ENCODE peak calls at places on chromosomes 6 and 20, in four cellular contexts. F is HepG2, I is astrocyte, E is AG09309. X is an unnamed sample.

GRCh38 chr6:119096683-119097310 is 18.3 kb upstream of the FAM184A start:
- DNase-seq in F (no peak), I (peak), E (no peak), X (no peak)

GRCh38 chr6:8481727-8482126 is 46.4 kb upstream of the SLC35B3 start:
- DNase-seq in F (no peak), I (no peak), E (no peak), X (no peak)

GRCh38 chr20:53413188-53413631 is 180.4 kb downstream of the ZNF217 start:
- DNase-seq in F (peak), I (no peak), E (no peak), X (peak)

GRCh38 chr6:127343753-127344659 is 597 bp upstream of the ECHDC1 start:
- DNase-seq in F (peak), I (peak), E (no peak), X (peak)

GRCh38 chr6:164133095-164133494 is 718.6 kb downstream of the QKI start:
- DNase-seq in F (no peak), I (peak), E (no peak), X (no peak)

GRCh38 chr6:50330347-50330746 is 280.6 kb upstream of the DEFB112 start:
- DNase-seq in F (no peak), I (no peak), E (no peak), X (no peak)

GRCh38 chr6:162379762-162380409 is 347.7 kb downstream of the PRKN start:
- DNase-seq in F (no peak), I (peak), E (no peak), X (no peak)

GRCh38 chr6:113854531-113855499 is 2.3 kb upstream of the MARCKS start:
- DNase-seq in F (peak), I (peak), E (peak), X (peak)

GRCh38 chr6:41153992-41154625 is at the start of gene TREML1:
- DNase-seq in F (no peak), I (no peak), E (no peak), X (no peak)

GRCh38 chr6:31401403-31401802 is 2.0 kb upstream of the MICA start:
- DNase-seq in F (peak), I (peak), E (peak), X (peak)

GRCh38 chr6:131281471-131282270 is 146.4 kb downstream of the AKAP7 start:
- DNase-seq in F (no peak), I (peak), E (no peak), X (peak)

GRCh38 chr6:72348926-72349325 is 272.9 kb upstream of the KCNQ5 start:
- DNase-seq in F (no peak), I (peak), E (peak), X (no peak)

GRCh38 chr6:157034433-157035230 is 257.5 kb downstream of the ARID1B start:
- DNase-seq in F (peak), I (peak), E (no peak), X (no peak)

GRCh38 chr20:37775200-37775599 is 81.4 kb downstream of the CTNNBL1 start:
- DNase-seq in F (no peak), I (no peak), E (no peak), X (no peak)

GRCh38 chr20:39067526-39068216 is 105.5 kb downstream of the DHX35 start:
- DNase-seq in F (no peak), I (peak), E (no peak), X (no peak)

GRCh38 chr20:44910690-44911262 is 916 bp downstream of the PABPC1L start:
- DNase-seq in F (peak), I (no peak), E (no peak), X (no peak)

GRCh38 chr6:11711644-11711993 is 67.0 kb downstream of the ADTRP start:
- DNase-seq in F (no peak), I (no peak), E (no peak), X (no peak)

GRCh38 chr20:1509237-1509636 is 18.0 kb upstream of the SIRPB2 start:
- DNase-seq in F (peak), I (peak), E (no peak), X (no peak)

GRCh38 chr6:118641042-118641441 is 10.3 kb downstream of the CEP85L start:
- DNase-seq in F (no peak), I (no peak), E (no peak), X (no peak)

GRCh38 chr6:40391851-40392595 is 195.1 kb downstream of the LRFN2 start:
- DNase-seq in F (no peak), I (no peak), E (no peak), X (no peak)

GRCh38 chr6:5081955-5082354 is 3.2 kb upstream of the PPP1R3G start:
- DNase-seq in F (no peak), I (no peak), E (no peak), X (no peak)

GRCh38 chr6:157755032-157755751 is 67.9 kb upstream of the SNX9 start:
- DNase-seq in F (no peak), I (no peak), E (no peak), X (no peak)

GRCh38 chr6:79269877-79270276 is 35.4 kb upstream of the HMGN3 start:
- DNase-seq in F (no peak), I (peak), E (peak), X (no peak)

GRCh38 chr20:62368629-62369507 is 1.8 kb upstream of the LAMA5 start:
- DNase-seq in F (peak), I (no peak), E (no peak), X (peak)

GRCh38 chr6:42901538-42901957 is 14.3 kb upstream of the PTCRA start:
- DNase-seq in F (peak), I (peak), E (no peak), X (peak)

DNA sequence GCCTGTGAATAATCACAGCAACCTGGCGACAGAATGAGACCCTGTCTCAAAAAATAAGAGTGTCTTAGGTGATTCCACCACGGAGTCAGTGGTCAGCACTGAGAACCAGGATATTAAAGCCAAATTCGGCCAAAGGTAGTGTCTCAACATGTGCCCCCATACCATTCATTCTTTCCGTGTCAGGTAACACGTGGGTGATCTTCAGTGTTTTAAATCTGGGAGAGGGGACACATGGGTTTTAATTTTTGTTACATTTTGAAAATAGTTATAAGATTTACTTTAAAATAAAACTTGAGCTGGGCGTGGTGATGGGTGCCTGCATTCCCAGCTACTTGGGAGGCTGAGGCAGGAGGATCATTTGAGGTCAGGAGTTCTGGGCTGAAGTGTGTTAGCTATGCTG is 59.0 kb downstream of the TFAP2C start:
- DNase-seq in F (no peak), I (no peak), E (no peak), X (no peak)
- TF ChIP-seq CTCF in F (no peak), I (no peak), E (no peak), X (no peak)

GRCh38 chr6:111823831-111824607 is 49.2 kb downstream of the FYN start:
- DNase-seq in F (peak), I (peak), E (no peak), X (no peak)
- H3K4me3 ChIP-seq in F (no peak), I (peak), E (no peak), X (no peak)

GRCh38 chr6:10598084-10598960 is 77.2 kb downstream of the GCNT2 start:
- DNase-seq in F (no peak), I (no peak), E (no peak), X (no peak)

GRCh38 chr6:10597499-10598001 is 76.4 kb downstream of the GCNT2 start:
- DNase-seq in F (no peak), I (no peak), E (no peak), X (no peak)

GRCh38 chr6:10599046-10599445 is 77.9 kb downstream of the GCNT2 start:
- DNase-seq in F (no peak), I (no peak), E (no peak), X (no peak)

GRCh38 chr6:10591411-10592160 is 70.4 kb downstream of the GCNT2 start:
- DNase-seq in F (no peak), I (no peak), E (no peak), X (no peak)

GRCh38 chr6:10595731-10596664 is 74.8 kb downstream of the GCNT2 start:
- DNase-seq in F (no peak), I (peak), E (no peak), X (no peak)
- TF ChIP-seq CTCF in F (no peak), I (no peak), E (no peak), X (no peak)

GRCh38 chr20:34543457-34544056 is 15.0 kb upstream of the MAP1LC3A start:
- DNase-seq in F (no peak), I (no peak), E (no peak), X (peak)

GRCh38 chr20:34546751-34547181 is 11.8 kb upstream of the MAP1LC3A start:
- DNase-seq in F (no peak), I (no peak), E (no peak), X (peak)

GRCh38 chr20:34542439-34542838 is 16.1 kb upstream of the MAP1LC3A start:
- DNase-seq in F (no peak), I (no peak), E (no peak), X (peak)

GRCh38 chr20:34541917-34542316 is 16.6 kb upstream of the MAP1LC3A start:
- DNase-seq in F (no peak), I (no peak), E (no peak), X (peak)

GRCh38 chr20:34544109-34544793 is 14.3 kb upstream of the MAP1LC3A start:
- DNase-seq in F (no peak), I (no peak), E (no peak), X (peak)
- H3K4me3 ChIP-seq in F (no peak), I (no peak), E (no peak), X (no peak)

GRCh38 chr20:24834310-24834709 is 114.8 kb upstream of the CST7 start:
- DNase-seq in F (no peak), I (no peak), E (no peak), X (no peak)
- TF ChIP-seq CTCF in F (no peak), I (no peak), E (no peak), X (no peak)

DNA sequence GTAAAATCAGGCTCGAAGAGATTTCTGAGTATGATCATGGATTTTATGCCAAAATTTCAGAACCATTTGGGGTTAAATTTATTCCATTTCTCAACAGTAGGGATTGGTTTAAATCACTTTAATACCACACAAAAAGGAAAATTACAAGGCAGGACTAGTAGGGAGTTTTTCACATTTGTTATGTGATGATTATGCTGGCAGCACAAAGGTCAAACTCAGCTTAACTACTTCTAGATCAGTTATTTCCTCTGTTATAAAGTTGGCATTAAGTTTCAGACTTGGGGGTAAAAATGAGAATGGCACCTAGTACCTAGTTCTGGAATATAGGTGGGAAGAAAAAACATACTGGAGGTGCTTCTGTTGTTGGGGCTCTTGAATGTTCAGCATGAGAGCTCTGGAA is 39.5 kb downstream of the PHF3 start:
- DNase-seq in F (no peak), I (no peak), E (no peak), X (no peak)
- H3K4me3 ChIP-seq in F (no peak), I (no peak), E (no peak), X (no peak)

DNA sequence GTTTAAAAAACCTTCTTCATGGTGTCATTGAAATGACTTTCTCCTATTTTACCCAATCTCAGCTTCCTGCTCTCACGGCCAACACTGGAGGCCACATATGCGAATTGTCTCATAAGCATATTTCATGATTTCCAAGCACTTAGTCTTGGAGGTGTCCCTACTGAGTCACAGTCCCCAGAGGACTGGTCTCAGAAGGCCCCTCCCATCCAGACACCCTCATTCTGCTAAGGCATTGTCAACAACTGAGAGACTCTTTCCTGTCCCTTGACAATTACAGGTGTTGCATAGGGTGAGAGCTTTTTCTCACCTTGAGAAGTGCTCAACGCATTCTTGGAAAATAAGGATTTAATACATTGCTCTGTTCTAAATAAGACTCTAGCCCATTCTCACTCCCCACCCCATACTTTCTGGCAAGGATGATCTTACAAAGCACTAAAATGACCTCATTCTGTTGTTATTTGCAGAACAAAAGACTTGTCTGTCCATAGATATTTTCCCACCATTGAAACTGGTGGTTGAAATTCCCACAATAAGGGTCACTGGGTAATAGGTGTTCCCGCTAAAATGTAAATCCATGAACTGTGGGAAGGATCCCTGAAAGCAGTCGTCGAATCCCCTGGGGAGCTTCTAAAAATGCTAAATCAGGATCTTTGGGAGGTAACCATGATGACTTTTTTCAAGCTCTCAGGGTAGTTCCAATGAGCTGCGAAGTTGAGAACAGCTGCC is 32.3 kb upstream of the SLC22A23 start:
- DNase-seq in F (no peak), I (peak), E (no peak), X (no peak)
- TF ChIP-seq CTCF in F (no peak), I (no peak), E (no peak), X (no peak)

GRCh38 chr6:106103728-106104109 is 17.6 kb downstream of the PRDM1 start:
- DNase-seq in F (no peak), I (no peak), E (no peak), X (no peak)

GRCh38 chr6:106104476-106104875 is 18.3 kb downstream of the PRDM1 start:
- DNase-seq in F (no peak), I (no peak), E (no peak), X (no peak)

GRCh38 chr6:106101466-106101865 is 15.3 kb downstream of the PRDM1 start:
- DNase-seq in F (no peak), I (no peak), E (no peak), X (no peak)

GRCh38 chr6:106102034-106102433 is 15.9 kb downstream of the PRDM1 start:
- DNase-seq in F (no peak), I (no peak), E (no peak), X (no peak)

GRCh38 chr6:106102967-106103727 is 17.0 kb downstream of the PRDM1 start:
- DNase-seq in F (no peak), I (no peak), E (no peak), X (no peak)
- H3K4me3 ChIP-seq in F (no peak), I (no peak), E (no peak), X (no peak)

DNA sequence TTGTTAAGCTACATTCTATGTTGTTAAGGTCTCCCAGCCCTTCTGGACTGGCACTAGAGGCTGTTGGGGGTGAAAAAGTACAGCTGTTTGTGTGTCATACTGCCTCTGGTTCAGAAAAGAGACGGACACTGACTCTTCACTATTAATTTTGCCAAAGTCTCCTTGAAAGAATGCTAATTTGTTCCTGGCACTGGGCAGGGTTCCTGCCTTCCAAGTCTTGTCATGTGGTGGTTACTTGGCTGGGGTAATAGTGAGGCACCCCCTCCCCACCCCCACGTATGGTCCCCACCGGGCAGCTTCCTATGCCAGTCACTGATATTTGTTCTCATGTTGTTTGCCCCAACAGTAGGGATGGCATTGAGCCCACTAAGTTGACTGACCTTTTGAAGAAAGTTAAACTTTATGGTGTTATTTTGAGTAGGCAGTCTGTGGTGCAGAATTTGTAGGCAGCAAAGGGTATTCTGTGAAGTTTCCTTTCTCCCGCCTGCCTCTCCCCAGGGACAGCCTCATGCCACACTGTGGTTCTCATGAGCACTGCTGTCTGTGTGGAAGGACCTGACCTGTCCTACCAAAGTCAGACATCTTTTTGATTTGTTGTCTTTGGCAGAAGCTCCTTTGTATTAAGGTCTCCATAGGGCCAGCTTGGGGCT is 8.7 kb downstream of the CDS2 start:
- DNase-seq in F (no peak), I (no peak), E (no peak), X (no peak)
- TF ChIP-seq CTCF in F (no peak), I (no peak), E (no peak), X (no peak)

GRCh38 chr20:32333181-32333987 is 24.7 kb upstream of the ASXL1 start:
- DNase-seq in F (no peak), I (peak), E (no peak), X (no peak)

GRCh38 chr20:32333988-32334885 is 23.9 kb upstream of the ASXL1 start:
- DNase-seq in F (no peak), I (no peak), E (no peak), X (peak)

GRCh38 chr20:32329817-32330554 is 28.1 kb upstream of the ASXL1 start:
- DNase-seq in F (peak), I (no peak), E (no peak), X (no peak)

GRCh38 chr20:32330555-32330897 is 27.6 kb upstream of the ASXL1 start:
- DNase-seq in F (no peak), I (no peak), E (no peak), X (no peak)

GRCh38 chr20:32332614-32333013 is 25.5 kb upstream of the ASXL1 start:
- DNase-seq in F (no peak), I (peak), E (no peak), X (no peak)
- H3K4me3 ChIP-seq in F (no peak), I (no peak), E (no peak), X (no peak)

X was measured in mucosa of descending colon.